ENCODE peak calls at places on chromosomes 7 and 10, in seven cellular contexts. Y is Jurkat, Clone E6-1; T is WTC11; B is BJ; C is left ventricle myocardium inferior; V is NCI-H1694 treated with DMSO at 0.1 percent for 48 hours; K is cardiac fibroblast. G is an unnamed sample.

GRCh38 chr7:18457832-18458231 is 37.7 kb upstream of the HDAC9 start:
- DNase-seq in Y (no peak), T (no peak), B (no peak), C (no peak), V (no peak), K (no peak), G (no peak)

GRCh38 chr10:13928362-13928921 is 341.7 kb downstream of the PRPF18 start:
- DNase-seq in Y (no peak), T (no peak), B (no peak), C (no peak), V (no peak), K (no peak), G (no peak)

GRCh38 chr10:46229144-46229563 is 57.6 kb upstream of the ANTXRL start:
- DNase-seq in Y (peak; percentile 30), T (peak; percentile 68), B (no peak), C (no peak), V (peak; percentile 48), K (peak; percentile 11), G (peak; percentile 75)

GRCh38 chr7:90246184-90246583 is 1.2 kb downstream of the CFAP69 start:
- DNase-seq in Y (no peak), T (peak; percentile 44), B (no peak), C (no peak), V (no peak), K (peak; percentile 55), G (peak; percentile 26)

GRCh38 chr7:404782-405488 is 114.7 kb downstream of the PDGFA start:
- DNase-seq in Y (no peak), T (no peak), B (no peak), C (no peak), V (no peak), K (no peak), G (peak; percentile 1)

GRCh38 chr7:40200791-40201190 is 66.0 kb downstream of the SUGCT start:
- DNase-seq in Y (no peak), T (no peak), B (no peak), C (no peak), V (no peak), K (peak; percentile 95), G (no peak)

GRCh38 chr7:139482662-139483466 is 609 bp downstream of the KLRG2 start:
- DNase-seq in Y (no peak), T (peak; percentile 64), B (no peak), C (no peak), V (no peak), K (no peak), G (peak; percentile 76)

GRCh38 chr10:126993208-126993607 is 88.0 kb downstream of the DOCK1 start:
- DNase-seq in Y (no peak), T (no peak), B (no peak), C (no peak), V (no peak), K (no peak), G (no peak)

GRCh38 chr10:14507156-14507555 is 176.4 kb upstream of the FRMD4A start:
- DNase-seq in Y (peak; percentile 95), T (no peak), B (no peak), C (no peak), V (no peak), K (no peak), G (no peak)

GRCh38 chr7:92057375-92057774 is 76.9 kb downstream of the CYP51A1 start:
- DNase-seq in Y (no peak), T (no peak), B (no peak), C (no peak), V (no peak), K (no peak), G (peak; percentile 59)

GRCh38 chr7:51031216-51031615 is 248.5 kb upstream of the GRB10 start:
- DNase-seq in Y (no peak), T (no peak), B (no peak), C (no peak), V (no peak), K (no peak), G (no peak)

GRCh38 chr7:46054290-46054689 is 133.2 kb upstream of the IGFBP3 start:
- DNase-seq in Y (no peak), T (no peak), B (no peak), C (peak; percentile 16), V (no peak), K (peak; percentile 17), G (no peak)

GRCh38 chr10:49768731-49769130 is 6.6 kb upstream of the OGDHL start:
- DNase-seq in Y (no peak), T (peak; percentile 54), B (no peak), C (no peak), V (no peak), K (no peak), G (no peak)

GRCh38 chr10:130003787-130004613 is 39.9 kb upstream of the EBF3 start:
- DNase-seq in Y (no peak), T (no peak), B (no peak), C (no peak), V (no peak), K (no peak), G (no peak)

GRCh38 chr7:19700936-19701335 is 7.9 kb downstream of the POLR1F start:
- DNase-seq in Y (no peak), T (no peak), B (no peak), C (no peak), V (no peak), K (no peak), G (no peak)

GRCh38 chr10:86367339-86367951 is 850 bp upstream of the GRID1 start:
- DNase-seq in Y (no peak), T (peak; percentile 64), B (no peak), C (no peak), V (no peak), K (no peak), G (peak; percentile 58)

GRCh38 chr10:36493511-36493880 is 631.9 kb upstream of the ANKRD30A start:
- DNase-seq in Y (no peak), T (no peak), B (no peak), C (no peak), V (no peak), K (peak; percentile 83), G (no peak)